ENCODE peak calls at places on chromosome 18, in four cellular contexts. A, Y, Z and J are unnamed samples.

GRCh38 chr18:75783816-75784215 is 356.3 kb upstream of the SMIM21 start:
- DNase-seq in Y (no peak), A (no peak), Z (no peak), J (no peak)

GRCh38 chr18:2606335-2606734 is 35.0 kb downstream of the NDC80 start:
- DNase-seq in Z (no peak), A (no peak), Y (no peak), J (no peak)

GRCh38 chr18:31097666-31098065 is 4.6 kb downstream of the DSC2 start:
- DNase-seq in A (peak; percentile 32), Y (no peak), Z (no peak), J (no peak)

GRCh38 chr18:25453556-25454269 is 101.7 kb upstream of the ZNF521 start:
- DNase-seq in A (no peak), Y (no peak), Z (no peak), J (no peak)

GRCh38 chr18:76801567-76802505 is 20.5 kb upstream of the ZNF236 start:
- DNase-seq in Z (peak; percentile 32), A (peak; percentile 54), Y (peak; percentile 90), J (no peak)

GRCh38 chr18:40357536-40357935 is 1597.5 kb upstream of the PIK3C3 start:
- DNase-seq in Z (no peak), A (no peak), Y (no peak), J (no peak)

GRCh38 chr18:33854086-33854826 is 276.2 kb downstream of the ASXL3 start:
- DNase-seq in A (no peak), Z (no peak), Y (no peak), J (no peak)

GRCh38 chr18:26710460-26711096 is 154.9 kb downstream of the AQP4 start:
- DNase-seq in A (no peak), Y (no peak), Z (no peak), J (no peak)

GRCh38 chr18:41967680-41968079 is 12.6 kb downstream of the PIK3C3 start:
- DNase-seq in Z (no peak), Y (no peak), A (no peak), J (no peak)

GRCh38 chr18:26657618-26658581 is 109.5 kb upstream of the KCTD1 start:
- DNase-seq in Z (no peak), Y (no peak), A (no peak), J (peak; percentile 52)

GRCh38 chr18:32696376-32696775 is 76.4 kb downstream of the KLHL14 start:
- DNase-seq in Z (no peak), A (no peak), Y (no peak), J (no peak)

GRCh38 chr18:41917199-41917598 is 37.8 kb upstream of the PIK3C3 start:
- DNase-seq in A (no peak), Y (no peak), Z (no peak), J (no peak)

GRCh38 chr18:77478619-77479018 is 229.0 kb downstream of the GALR1 start:
- DNase-seq in Y (no peak), Z (no peak), A (peak; percentile 14), J (no peak)

GRCh38 chr18:9876523-9876866 is 9.3 kb upstream of the TXNDC2 start:
- DNase-seq in Z (no peak), Y (no peak), A (no peak), J (no peak)

GRCh38 chr18:77397617-77398016 is 148.0 kb downstream of the GALR1 start:
- DNase-seq in Z (no peak), A (no peak), Y (no peak), J (no peak)

GRCh38 chr18:2961828-2962227 is 51.1 kb downstream of the LPIN2 start:
- DNase-seq in Z (no peak), Y (no peak), A (no peak), J (no peak)

GRCh38 chr18:67600181-67600631 is 83.7 kb upstream of the DSEL start:
- DNase-seq in A (no peak), Z (no peak), Y (no peak), J (no peak)

GRCh38 chr18:56168049-56168781 is 470.2 kb downstream of the TXNL1 start:
- DNase-seq in Z (peak; percentile 9), A (no peak), Y (peak; percentile 78), J (no peak)

GRCh38 chr18:11868230-11868629 is 17.0 kb downstream of the CHMP1B start:
- DNase-seq in Z (no peak), Y (no peak), A (no peak), J (no peak)

GRCh38 chr18:28757466-28758008 is 580.6 kb upstream of the CDH2 start:
- DNase-seq in Y (no peak), A (no peak), Z (no peak), J (no peak)

GRCh38 chr18:28766027-28766426 is 589.1 kb upstream of the CDH2 start:
- DNase-seq in A (no peak), Z (no peak), Y (no peak), J (no peak)

DNA sequence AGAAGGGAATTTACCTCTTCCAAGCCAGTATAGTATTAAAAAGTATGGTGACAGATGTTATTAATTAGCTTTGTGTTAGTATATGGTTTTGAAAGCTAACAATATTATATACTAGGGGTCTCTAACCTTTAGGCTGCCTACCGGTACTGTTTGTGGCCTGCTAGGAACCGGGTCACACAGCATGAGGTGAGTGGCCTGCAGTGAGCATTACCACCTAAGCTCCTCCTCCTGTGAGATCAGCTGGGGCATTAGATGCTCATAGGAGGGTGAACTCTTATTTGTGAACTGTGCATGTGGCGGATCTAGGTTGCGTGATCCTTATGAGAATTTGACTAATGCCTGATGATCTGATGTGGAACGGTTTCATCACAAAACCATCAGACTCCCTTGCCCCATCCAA is 583.4 kb upstream of the CDH2 start:
- DNase-seq in A (no peak), Z (no peak), Y (no peak), J (no peak)
- TF ChIP-seq POLR2AphosphoS5 in A (no peak), Z (no peak), Y (no peak), J (no peak)

GRCh38 chr18:23226930-23227728 is 91.8 kb downstream of the CABLES1 start:
- DNase-seq in Z (no peak), Y (no peak), A (no peak), J (no peak)
- TF ChIP-seq POLR2AphosphoS5 in Z (no peak), Y (peak; percentile 25), A (no peak), J (no peak)

GRCh38 chr18:79378416-79379250 is 17.1 kb upstream of the NFATC1 start:
- DNase-seq in Y (peak; percentile 95), A (peak; percentile 80), Z (peak; percentile 74), J (no peak)
- TF ChIP-seq POLR2AphosphoS5 in Y (peak; percentile 71), A (no peak), Z (peak; percentile 51), J (peak; percentile 53)

GRCh38 chr18:59671533-59671932 is 25.7 kb downstream of the CCBE1 start:
- DNase-seq in A (no peak), Z (no peak), Y (no peak), J (no peak)

GRCh38 chr18:59675346-59675745 is 21.9 kb downstream of the CCBE1 start:
- DNase-seq in Y (no peak), A (no peak), Z (no peak), J (no peak)

GRCh38 chr18:59669872-59670657 is 27.2 kb downstream of the CCBE1 start:
- DNase-seq in A (no peak), Z (no peak), Y (no peak), J (no peak)

GRCh38 chr18:59674534-59674933 is 22.7 kb downstream of the CCBE1 start:
- DNase-seq in A (no peak), Z (no peak), Y (no peak), J (no peak)

DNA sequence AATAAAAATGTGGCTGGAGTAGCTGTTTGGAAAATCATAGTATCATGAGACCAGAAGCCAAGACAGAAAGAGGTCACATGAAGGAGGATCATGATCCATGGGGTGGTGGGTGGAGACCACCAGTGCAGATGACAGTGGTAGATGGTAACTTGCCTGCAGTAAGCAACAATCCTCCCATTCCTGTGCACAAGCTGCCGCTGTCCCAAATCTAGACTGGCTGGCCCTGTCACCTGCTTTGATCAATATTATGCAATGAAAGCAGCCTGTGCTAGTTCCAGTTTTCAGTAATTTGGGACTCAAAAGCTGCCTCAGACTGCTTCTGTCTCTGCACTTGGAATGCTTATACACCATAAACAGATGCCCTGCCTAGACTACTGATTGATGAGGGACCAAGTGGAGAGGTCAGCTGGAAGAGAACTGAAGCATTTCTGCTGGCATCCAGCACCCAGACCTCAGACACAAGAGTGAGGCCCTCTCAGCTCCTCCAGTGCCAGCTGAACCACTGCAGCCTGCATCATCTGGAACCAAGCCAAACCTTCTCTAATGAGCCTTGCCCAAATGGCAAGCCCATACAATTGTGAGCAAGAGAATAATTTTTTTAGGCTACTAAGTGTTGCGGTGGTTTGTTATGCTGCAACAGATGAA is 25.0 kb downstream of the CCBE1 start:
- DNase-seq in Z (no peak), A (no peak), Y (no peak), J (no peak)
- TF ChIP-seq POLR2AphosphoS5 in Z (no peak), A (no peak), Y (no peak), J (no peak)

GRCh38 chr18:63444567-63444966 is 22.3 kb upstream of the VPS4B start:
- DNase-seq in Y (no peak), Z (no peak), A (no peak), J (no peak)
- TF ChIP-seq POLR2AphosphoS5 in Y (peak; percentile 24), Z (no peak), A (peak; percentile 17), J (no peak)

DNA sequence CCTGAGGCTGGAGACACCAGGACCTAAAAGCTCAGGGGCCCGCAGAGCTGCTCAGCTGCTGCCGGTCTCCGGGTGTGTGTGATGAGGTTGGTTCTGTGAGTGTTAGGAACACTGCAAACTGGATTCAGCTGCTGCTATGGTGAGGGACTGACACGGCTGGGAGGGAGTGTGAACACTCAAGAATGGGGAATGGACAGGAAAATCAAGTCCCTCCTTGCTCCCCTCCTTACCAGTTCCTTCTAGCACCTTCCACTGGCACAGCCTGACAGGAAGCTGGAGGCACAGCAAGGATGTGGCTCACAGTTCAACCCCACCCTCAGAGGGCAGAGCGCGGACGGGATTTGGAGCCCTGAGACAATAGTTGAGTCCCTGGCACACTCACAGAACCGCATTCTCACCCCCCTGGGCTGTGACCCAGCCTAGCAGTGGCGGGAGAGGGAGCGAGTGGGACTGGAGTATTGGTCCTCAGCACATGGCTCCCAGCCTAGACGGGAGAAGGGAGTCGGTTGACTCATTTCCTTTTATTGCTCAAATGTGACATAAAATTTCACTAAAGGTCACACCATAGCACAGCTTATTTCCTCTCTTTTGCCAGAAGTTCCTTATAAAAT is 42.5 kb downstream of the LRRC30 start:
- DNase-seq in Z (peak; percentile 9), A (peak; percentile 15), Y (peak; percentile 78), J (peak; percentile 94)
- TF ChIP-seq POLR2AphosphoS5 in Z (no peak), A (no peak), Y (peak; percentile 57), J (peak; percentile 77)

GRCh38 chr18:43888601-43889000 is 611.3 kb upstream of the SYT4 start:
- DNase-seq in A (no peak), Y (no peak), Z (no peak), J (no peak)

GRCh38 chr18:43887491-43887890 is 610.2 kb upstream of the SYT4 start:
- DNase-seq in Z (no peak), A (no peak), Y (no peak), J (no peak)

DNA sequence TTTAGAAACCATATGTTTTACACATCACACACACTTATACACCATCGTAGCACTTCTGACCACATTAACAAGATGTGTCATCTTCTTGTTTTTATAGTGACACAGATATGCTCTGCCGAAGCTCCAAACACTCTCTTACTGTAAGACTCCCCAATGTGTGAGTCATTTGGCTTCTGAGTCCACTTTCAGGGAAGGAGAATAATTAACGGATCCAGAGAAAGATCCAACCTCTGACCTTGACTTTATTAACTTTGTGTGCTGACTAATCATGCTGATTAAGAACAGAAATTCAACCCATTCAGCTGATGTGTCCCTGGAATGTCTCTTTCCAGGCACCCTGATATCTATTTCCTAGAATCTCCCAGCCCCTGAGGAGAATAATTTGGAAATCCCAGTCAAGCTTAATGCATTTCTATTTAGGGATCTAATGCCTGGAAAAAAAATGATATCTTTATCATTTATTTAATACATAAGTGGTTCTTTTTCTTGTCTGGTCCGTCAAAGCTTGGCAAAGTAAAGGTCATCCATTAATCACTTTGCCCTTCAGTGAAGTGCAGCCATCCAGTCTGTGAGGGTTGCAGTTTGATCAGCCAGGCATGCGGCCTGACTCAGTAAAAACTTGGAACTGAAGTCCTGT is 615.8 kb upstream of the SYT4 start:
- DNase-seq in Y (no peak), A (no peak), Z (no peak), J (no peak)
- TF ChIP-seq POLR2AphosphoS5 in Y (no peak), A (no peak), Z (no peak), J (no peak)